ENCODE peak calls at places on chromosomes 12 and 14, in five cellular contexts. One of them, this sample, is unnamed.

GRCh38 chr12:2609020-2609419 is 185.8 kb upstream of the FKBP4 start:
- DNase-seq in H1: no peak
- DNase-seq in right lobe of liver: no peak
- DNase-seq in testis: no peak
- DNase-seq in GM12878: no peak
- DNase-seq in this sample: no peak

GRCh38 chr14:72558721-72559120 is 335.2 kb downstream of the DPF3 start:
- DNase-seq in H1: no peak
- DNase-seq in right lobe of liver: no peak
- DNase-seq in testis: peak
- DNase-seq in GM12878: no peak
- DNase-seq in this sample: no peak

GRCh38 chr12:59087077-59087673 is 166.9 kb upstream of the LRIG3 start:
- DNase-seq in H1: no peak
- DNase-seq in right lobe of liver: no peak
- DNase-seq in testis: no peak
- DNase-seq in GM12878: no peak
- DNase-seq in this sample: no peak

GRCh38 chr12:22539055-22539454 is 5.3 kb downstream of the C2CD5 start:
- DNase-seq in H1: no peak
- DNase-seq in right lobe of liver: no peak
- DNase-seq in testis: no peak
- DNase-seq in GM12878: no peak
- DNase-seq in this sample: peak

GRCh38 chr12:84397279-84397678 is 515.3 kb downstream of the SLC6A15 start:
- DNase-seq in H1: no peak
- DNase-seq in right lobe of liver: no peak
- DNase-seq in testis: no peak
- DNase-seq in GM12878: no peak
- DNase-seq in this sample: no peak

GRCh38 chr12:89162704-89163261 is 189.5 kb downstream of the DUSP6 start:
- DNase-seq in H1: no peak
- DNase-seq in right lobe of liver: peak
- DNase-seq in testis: peak
- DNase-seq in GM12878: peak
- DNase-seq in this sample: peak

GRCh38 chr12:84696281-84696680 is 216.3 kb downstream of the SLC6A15 start:
- DNase-seq in H1: no peak
- DNase-seq in right lobe of liver: no peak
- DNase-seq in testis: no peak
- DNase-seq in GM12878: no peak
- DNase-seq in this sample: no peak

GRCh38 chr14:92928258-92928629 is 5.3 kb downstream of the CHGA start:
- DNase-seq in H1: no peak
- DNase-seq in right lobe of liver: no peak
- DNase-seq in testis: peak
- DNase-seq in GM12878: no peak
- DNase-seq in this sample: no peak

GRCh38 chr14:91417134-91417982 is at the start of gene CCDC88C:
- DNase-seq in H1: no peak
- DNase-seq in right lobe of liver: peak
- DNase-seq in testis: peak
- DNase-seq in GM12878: no peak
- DNase-seq in this sample: peak

GRCh38 chr14:26454105-26454504 is 143.7 kb downstream of the NOVA1 start:
- DNase-seq in H1: no peak
- DNase-seq in right lobe of liver: no peak
- DNase-seq in testis: no peak
- DNase-seq in GM12878: no peak
- DNase-seq in this sample: no peak

GRCh38 chr12:113896194-113896593 is 69.9 kb downstream of the RBM19 start:
- DNase-seq in H1: peak
- DNase-seq in right lobe of liver: no peak
- DNase-seq in testis: no peak
- DNase-seq in GM12878: no peak
- DNase-seq in this sample: no peak

DNA sequence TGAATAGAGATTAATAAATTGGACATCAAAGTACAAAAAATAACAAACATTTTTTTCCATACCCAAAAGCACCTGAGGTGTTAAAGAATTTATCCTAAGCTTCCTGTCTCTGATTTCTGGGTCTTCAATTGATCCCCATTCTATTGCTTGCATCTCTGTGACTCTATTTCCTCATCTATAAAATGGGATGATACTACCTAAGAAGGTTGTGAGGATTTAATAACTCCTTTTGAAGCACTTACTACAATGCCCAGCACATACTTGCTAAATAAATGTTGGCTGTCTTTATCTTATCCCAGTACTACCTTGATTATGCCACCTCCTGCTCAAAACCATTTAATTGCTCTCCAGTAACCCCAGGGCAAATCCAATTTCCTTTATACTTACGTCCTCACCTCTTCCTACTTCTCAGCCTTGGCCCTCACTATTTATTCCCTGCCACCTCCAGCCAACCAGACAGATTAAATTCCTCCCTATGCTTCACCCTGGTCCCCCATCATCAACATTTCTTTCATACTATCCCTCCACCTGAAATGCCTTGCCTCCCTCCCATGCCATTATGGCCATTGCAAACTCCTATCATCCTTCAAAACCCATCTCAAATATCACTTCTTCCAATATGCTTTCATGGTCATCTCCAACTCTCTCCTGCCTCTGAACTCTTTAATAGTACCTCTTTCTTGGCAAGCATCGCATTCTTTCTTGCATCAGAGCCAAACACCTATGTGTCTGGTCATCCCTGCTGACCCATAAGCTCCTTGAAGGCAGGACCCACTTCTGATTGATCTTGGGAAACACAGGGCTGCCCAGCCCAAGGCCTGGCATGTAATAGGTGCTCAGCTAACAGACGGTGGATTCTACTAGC is 7.9 kb upstream of the ASIC1 start:
- DNase-seq in H1: no peak
- DNase-seq in right lobe of liver: no peak
- DNase-seq in testis: no peak
- DNase-seq in GM12878: no peak
- DNase-seq in this sample: no peak
- H3K27ac ChIP-seq in H1: no peak
- H3K27ac ChIP-seq in right lobe of liver: no peak
- H3K27ac ChIP-seq in testis: no peak
- H3K27ac ChIP-seq in GM12878: no peak
- H3K27ac ChIP-seq in this sample: no peak

GRCh38 chr12:57905812-57906475 is 35.4 kb upstream of the ATP23 start:
- DNase-seq in H1: no peak
- DNase-seq in right lobe of liver: no peak
- DNase-seq in testis: no peak
- DNase-seq in GM12878: no peak
- DNase-seq in this sample: no peak

GRCh38 chr12:57907281-57907680 is 34.1 kb upstream of the ATP23 start:
- DNase-seq in H1: no peak
- DNase-seq in right lobe of liver: no peak
- DNase-seq in testis: no peak
- DNase-seq in GM12878: no peak
- DNase-seq in this sample: no peak

GRCh38 chr12:57904848-57905811 is 36.2 kb upstream of the ATP23 start:
- DNase-seq in H1: peak
- DNase-seq in right lobe of liver: peak
- DNase-seq in testis: peak
- DNase-seq in GM12878: peak
- DNase-seq in this sample: peak

GRCh38 chr12:57908511-57908910 is 32.9 kb upstream of the ATP23 start:
- DNase-seq in H1: no peak
- DNase-seq in right lobe of liver: no peak
- DNase-seq in testis: no peak
- DNase-seq in GM12878: no peak
- DNase-seq in this sample: no peak

DNA sequence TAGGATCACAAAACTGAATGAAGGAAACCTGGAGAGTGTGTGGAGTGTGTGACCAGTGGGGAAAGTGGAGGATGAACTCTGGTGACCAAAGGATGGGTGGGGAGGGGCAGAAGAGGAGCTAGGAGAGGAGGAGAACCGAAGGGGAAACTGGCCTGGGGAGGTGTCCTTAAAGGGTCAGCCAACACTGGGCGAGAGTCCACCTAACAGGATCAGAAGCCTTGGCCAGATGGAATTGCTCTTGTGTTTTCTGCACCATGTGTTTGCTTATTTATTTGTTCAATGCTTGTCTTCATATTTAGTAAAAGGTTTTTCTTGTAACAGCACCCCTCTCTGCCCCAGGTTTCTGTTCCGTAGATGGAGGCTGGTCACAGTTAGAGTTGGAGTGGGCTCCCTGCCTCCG is 34.5 kb upstream of the ATP23 start:
- DNase-seq in H1: no peak
- DNase-seq in right lobe of liver: no peak
- DNase-seq in testis: no peak
- DNase-seq in GM12878: no peak
- DNase-seq in this sample: no peak
- TF ChIP-seq POLR2A in H1: no peak
- TF ChIP-seq POLR2A in right lobe of liver: no peak
- TF ChIP-seq POLR2A in testis: no peak
- TF ChIP-seq POLR2A in GM12878: no peak
- TF ChIP-seq POLR2A in this sample: no peak

DNA sequence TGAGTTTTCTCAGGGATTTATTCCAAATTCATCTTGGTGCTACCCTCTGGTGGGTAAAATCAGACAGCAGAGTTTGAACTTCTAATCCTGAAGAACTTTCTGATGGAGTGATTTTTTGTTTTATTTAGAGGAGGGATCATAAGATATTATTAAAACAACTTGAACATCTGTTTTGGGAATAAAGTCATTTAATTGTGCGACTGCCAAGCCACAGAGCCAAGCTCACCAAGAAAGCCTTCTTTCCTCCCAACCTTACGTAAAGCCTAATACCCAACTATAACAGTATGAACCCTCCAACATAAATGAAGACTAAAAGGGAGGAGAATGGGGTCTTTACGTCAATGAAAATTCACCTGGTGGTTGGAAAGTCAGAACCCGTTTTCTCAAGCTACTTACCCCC is 205.5 kb upstream of the IGF1 start:
- DNase-seq in H1: no peak
- DNase-seq in right lobe of liver: no peak
- DNase-seq in testis: no peak
- DNase-seq in GM12878: no peak
- DNase-seq in this sample: no peak
- H3K27ac ChIP-seq in H1: no peak
- H3K27ac ChIP-seq in right lobe of liver: no peak
- H3K27ac ChIP-seq in testis: no peak
- H3K27ac ChIP-seq in GM12878: no peak
- H3K27ac ChIP-seq in this sample: no peak

DNA sequence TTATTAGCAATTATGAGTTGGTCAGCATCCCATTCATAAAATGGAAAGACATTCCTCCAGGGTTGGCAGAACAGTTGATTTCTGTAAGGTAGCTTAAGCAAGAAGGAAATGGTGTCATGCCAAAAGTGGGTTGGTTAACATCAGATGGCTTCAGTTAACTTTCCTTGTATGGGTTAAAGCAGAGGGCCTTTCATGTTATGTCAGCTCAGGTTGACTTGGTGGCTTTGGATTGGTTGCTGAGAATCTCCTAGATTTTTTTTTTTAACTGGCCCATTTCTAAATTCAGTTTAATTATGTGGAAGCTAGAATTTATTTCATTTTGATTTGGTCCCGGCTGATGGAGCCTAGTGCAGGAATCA is 87.8 kb downstream of the BBS10 start:
- DNase-seq in H1: no peak
- DNase-seq in right lobe of liver: no peak
- DNase-seq in testis: no peak
- DNase-seq in GM12878: no peak
- DNase-seq in this sample: no peak
- TF ChIP-seq POLR2A in H1: no peak
- TF ChIP-seq POLR2A in right lobe of liver: no peak
- TF ChIP-seq POLR2A in testis: no peak
- TF ChIP-seq POLR2A in GM12878: no peak
- TF ChIP-seq POLR2A in this sample: no peak

GRCh38 chr14:69756298-69756697 is 10.6 kb upstream of the SRSF5 start:
- DNase-seq in H1: no peak
- DNase-seq in right lobe of liver: no peak
- DNase-seq in testis: no peak
- DNase-seq in GM12878: no peak
- DNase-seq in this sample: no peak
- H3K27ac ChIP-seq in H1: no peak
- H3K27ac ChIP-seq in right lobe of liver: no peak
- H3K27ac ChIP-seq in testis: no peak
- H3K27ac ChIP-seq in GM12878: no peak
- H3K27ac ChIP-seq in this sample: no peak

DNA sequence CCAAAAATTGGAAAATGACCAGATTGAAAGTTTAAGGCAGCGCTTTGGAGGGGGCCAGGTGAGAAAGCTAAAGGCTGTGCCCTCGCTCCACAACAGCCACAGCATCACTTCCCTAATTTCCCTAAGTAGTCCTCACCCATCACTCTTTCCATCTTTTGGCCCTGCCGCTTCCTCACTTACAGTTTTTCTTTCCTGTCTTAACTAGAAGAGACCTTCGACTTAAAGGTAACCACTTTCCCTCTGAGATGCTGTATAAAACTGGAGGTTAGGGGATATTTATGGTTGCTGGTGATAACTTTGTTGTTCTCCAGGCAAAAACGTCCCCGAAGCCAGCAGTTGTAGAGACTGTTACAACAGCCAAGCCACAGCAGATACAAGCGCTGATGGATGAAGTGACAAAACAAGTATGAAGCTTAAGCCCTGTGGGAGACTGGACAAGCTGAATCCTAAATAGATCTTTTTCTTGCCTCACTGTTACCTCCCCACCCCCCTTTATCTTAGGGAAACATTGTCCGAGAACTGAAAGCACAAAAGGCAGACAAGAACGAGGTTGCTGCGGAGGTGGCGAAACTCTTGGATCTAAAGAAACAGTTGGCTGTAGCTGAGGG is 4.3 kb downstream of the DDIT3 start:
- DNase-seq in H1: no peak
- DNase-seq in right lobe of liver: no peak
- DNase-seq in testis: no peak
- DNase-seq in GM12878: no peak
- DNase-seq in this sample: no peak
- TF ChIP-seq POLR2A in H1: peak
- TF ChIP-seq POLR2A in right lobe of liver: no peak
- TF ChIP-seq POLR2A in testis: no peak
- TF ChIP-seq POLR2A in GM12878: peak
- TF ChIP-seq POLR2A in this sample: no peak

DNA sequence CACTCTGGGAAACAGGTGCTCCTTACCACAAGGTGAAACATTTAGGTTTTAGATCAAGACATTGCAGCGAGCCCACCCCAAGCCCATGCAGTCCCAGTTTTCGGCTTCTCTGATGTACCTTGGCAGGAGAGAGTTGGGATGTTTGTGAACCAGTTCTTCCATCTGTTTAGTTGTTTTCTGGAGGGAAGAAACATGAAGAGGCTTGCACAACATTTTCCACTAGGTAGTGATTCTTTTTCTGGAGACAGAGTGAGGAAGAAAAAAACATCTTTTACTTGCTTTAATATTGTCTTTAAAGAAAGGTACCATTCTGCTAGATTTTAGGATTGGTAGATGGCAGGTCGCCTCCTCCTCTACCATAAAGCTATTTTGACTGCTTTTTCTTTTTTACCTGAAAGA is 1.8 kb downstream of the LGR5 start:
- DNase-seq in H1: no peak
- DNase-seq in right lobe of liver: no peak
- DNase-seq in testis: no peak
- DNase-seq in GM12878: no peak
- DNase-seq in this sample: no peak
- H3K27ac ChIP-seq in H1: no peak
- H3K27ac ChIP-seq in right lobe of liver: no peak
- H3K27ac ChIP-seq in testis: no peak
- H3K27ac ChIP-seq in GM12878: no peak
- H3K27ac ChIP-seq in this sample: no peak

GRCh38 chr12:104352106-104352713 is 48.7 kb downstream of the EID3 start:
- DNase-seq in H1: no peak
- DNase-seq in right lobe of liver: no peak
- DNase-seq in testis: no peak
- DNase-seq in GM12878: no peak
- DNase-seq in this sample: no peak
- TF ChIP-seq POLR2A in H1: no peak
- TF ChIP-seq POLR2A in right lobe of liver: no peak
- TF ChIP-seq POLR2A in testis: no peak
- TF ChIP-seq POLR2A in GM12878: no peak
- TF ChIP-seq POLR2A in this sample: no peak